ENCODE peak calls at places on chromosomes 16 and 17, in four cellular contexts. G is Peyer's patch, C is left ventricle myocardium inferior, M is hepatocyte. L is an unnamed sample. For H3K27me3, the result is how much of the 10 kb centered on the place peaks cover.

GRCh38 chr17:66123163-66123562 is 68.8 kb downstream of the CEP112 start:
- DNase-seq in C (no peak), M (no peak), G (no peak), L (peak)

GRCh38 chr17:40528692-40529417 is 27.4 kb upstream of the TNS4 start:
- DNase-seq in M (no peak), G (peak), C (no peak), L (no peak)

GRCh38 chr17:60545465-60546191 is 19.6 kb upstream of the APPBP2 start:
- DNase-seq in G (no peak), C (no peak), M (no peak), L (peak)

GRCh38 chr17:4536259-4536741 is 18.9 kb downstream of the MYBBP1A start:
- DNase-seq in G (no peak), C (no peak), M (no peak), L (peak)

GRCh38 chr17:81519284-81520020 is 6.9 kb upstream of the ACTG1 start:
- DNase-seq in G (peak), C (no peak), M (peak), L (peak)

GRCh38 chr17:41666336-41666680 is 22.4 kb upstream of the EIF1 start:
- DNase-seq in G (no peak), C (no peak), M (peak), L (peak)

GRCh38 chr16:17519041-17519440 is 48.3 kb upstream of the XYLT1 start:
- DNase-seq in M (no peak), G (no peak), C (no peak), L (no peak)

GRCh38 chr16:70553175-70553574 is 29.6 kb downstream of the SF3B3 start:
- DNase-seq in M (no peak), C (no peak), G (no peak), L (no peak)

GRCh38 chr16:69861276-69862030 is 89.7 kb upstream of the CLEC18A start:
- DNase-seq in C (no peak), G (no peak), M (peak), L (no peak)

GRCh38 chr17:9924735-9925191 is 19.7 kb upstream of the RCVRN start:
- DNase-seq in C (peak), M (peak), G (no peak), L (peak)

GRCh38 chr16:638836-639235 is 2.7 kb upstream of the METTL26 start:
- DNase-seq in G (no peak), C (no peak), M (no peak), L (no peak)

GRCh38 chr17:2107506-2107905 is 52.6 kb downstream of the HIC1 start:
- DNase-seq in G (no peak), C (no peak), M (no peak), L (no peak)

GRCh38 chr17:36913132-36913531 is 24.1 kb upstream of the LHX1 start:
- DNase-seq in G (no peak), C (no peak), M (no peak), L (no peak)
- H3K27me3 ChIP-seq in G (under half), C (half or more), M (under half), L (under half)

GRCh38 chr16:58234831-58235595 is 37.1 kb upstream of the CSNK2A2 start:
- DNase-seq in C (no peak), G (no peak), M (no peak), L (no peak)
- H3K27me3 ChIP-seq in C (under half), G (under half), M (under half), L (under half)

GRCh38 chr17:44007346-44008204 is 3.2 kb downstream of the NAGS start:
- DNase-seq in M (no peak), C (peak), G (peak), L (peak)
- H3K27me3 ChIP-seq in M (under half), C (under half), G (under half), L (under half)

GRCh38 chr16:50480206-50480605 is 68.0 kb upstream of the NKD1 start:
- DNase-seq in C (no peak), M (no peak), G (no peak), L (no peak)
- H3K27me3 ChIP-seq in C (half or more), M (under half), G (under half), L (under half)

GRCh38 chr17:21375162-21375560 is 996 bp upstream of the KCNJ12 start:
- DNase-seq in C (no peak), G (no peak), M (no peak), L (no peak)
- H3K27me3 ChIP-seq in C (under half), G (under half), M (under half), L (under half)

DNA sequence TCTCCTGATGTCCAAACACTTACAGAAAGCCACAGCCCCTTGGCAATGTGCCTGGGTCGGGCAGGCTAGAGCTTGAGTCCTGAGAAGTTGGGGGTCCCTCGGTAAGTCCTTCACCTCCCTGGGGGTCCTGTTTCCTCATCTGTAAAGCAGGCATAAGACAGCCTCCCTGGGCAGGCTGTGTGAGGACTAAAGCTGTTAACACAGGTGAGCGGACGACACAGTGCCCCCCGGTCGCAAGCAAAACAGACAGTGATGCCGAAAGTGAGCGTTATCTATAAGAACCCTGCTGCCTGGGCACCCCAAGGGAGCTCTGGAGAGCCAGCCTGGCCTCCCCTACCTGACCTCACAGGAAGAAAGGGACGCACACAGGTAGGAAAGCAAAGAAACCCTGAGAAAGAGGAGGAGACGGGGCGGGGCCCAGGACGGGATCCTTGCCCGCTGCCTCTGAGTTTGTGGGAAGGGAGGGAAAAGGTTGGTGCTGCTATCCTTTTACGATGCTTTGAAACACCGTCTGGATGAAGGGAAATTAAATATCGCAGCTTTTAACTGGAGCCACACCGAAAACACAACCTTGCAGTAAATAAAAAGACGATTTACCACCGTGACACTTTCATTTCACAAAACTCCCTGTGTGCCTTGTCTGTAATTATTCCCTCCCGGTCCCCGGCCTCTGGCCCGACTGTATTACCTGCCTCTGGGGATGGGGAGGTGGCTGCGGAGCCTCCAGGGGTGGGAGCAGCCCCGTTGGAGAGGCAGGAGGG is 67.1 kb downstream of the ENGASE start:
- DNase-seq in G (no peak), M (no peak), C (no peak), L (no peak)
- H3K27me3 ChIP-seq in G (under half), M (under half), C (half or more), L (under half)

L was measured in H7.